ENCODE peak calls at places on chromosomes 4 and X, in five cellular contexts. O is stimulated activated CD8-positive, alpha-beta memory T cell treated with anti-CD3 and anti-CD28 coated beads, Interleukin-4, amount 100 ng/mL, for 24 hours; K is iPS DF 19.7; C is posterior vena cava; A is sigmoid colon. U is an unnamed sample.

GRCh38 chr4:107826427-107826980 is 1.8 kb downstream of the SGMS2 start:
- DNase-seq in O (no peak), K (no peak), C (no peak), A (no peak), U (no peak)

GRCh38 chr4:55303818-55304217 is 42.2 kb upstream of the SRD5A3 start:
- DNase-seq in O (no peak), K (no peak), C (no peak), A (no peak), U (no peak)

GRCh38 chr4:157459789-157460188 is 239.3 kb downstream of the GRIA2 start:
- DNase-seq in O (no peak), K (no peak), C (no peak), A (no peak), U (no peak)

GRCh38 chrX:40058719-40059118 is 39.0 kb downstream of the BCOR start:
- DNase-seq in O (no peak), K (no peak), C (no peak), A (no peak), U (no peak)

GRCh38 chr4:174828845-174829701 is at the start of gene GLRA3:
- DNase-seq in O (no peak), K (peak), C (peak), A (no peak), U (no peak)

GRCh38 chr4:79653871-79654270 is 245.8 kb upstream of the GK2 start:
- DNase-seq in O (no peak), K (no peak), C (no peak), A (no peak), U (no peak)

GRCh38 chr4:168631241-168632151 is 134.6 kb downstream of the PALLD start:
- DNase-seq in O (no peak), K (no peak), C (peak), A (peak), U (no peak)

GRCh38 chrX:120308959-120309872 is 2.0 kb downstream of the TMEM255A start:
- DNase-seq in O (peak), K (no peak), C (peak), A (peak), U (peak)

GRCh38 chr4:130077275-130077674 is 981.3 kb downstream of the C4orf33 start:
- DNase-seq in O (no peak), K (no peak), C (no peak), A (no peak), U (no peak)

GRCh38 chr4:108893474-108893873 is 130.6 kb upstream of the ETNPPL start:
- DNase-seq in O (no peak), K (no peak), C (no peak), A (no peak), U (no peak)

GRCh38 chr4:891747-892146 is 40.4 kb downstream of the GAK start:
- DNase-seq in O (no peak), K (no peak), C (no peak), A (no peak), U (no peak)

GRCh38 chr4:47642985-47643745 is 158.1 kb downstream of the ATP10D start:
- DNase-seq in O (no peak), K (no peak), C (no peak), A (no peak), U (no peak)